ENCODE peak calls at places on chromosomes 16 and 17, in eight cellular contexts. X is uterus, R is HL-60, Q is colonic mucosa, Y is psoas muscle, J is ovary, B is left lung, L is heart left ventricle. W is an unnamed sample.
A peak's percentile ranks its signal among the peaks of the same experiment; 100 is the strongest.

GRCh38 chr16:85356157-85356556 is 243.9 kb upstream of the CIBAR2 start:
- DNase-seq in X (no peak), R (no peak), Q (no peak), Y (no peak), J (no peak), B (no peak), L (no peak), W (no peak)

GRCh38 chr17:57544834-57545463 is 200.2 kb downstream of the CCDC182 start:
- DNase-seq in X (no peak), R (no peak), Q (no peak), Y (no peak), J (no peak), B (no peak), L (no peak), W (no peak)

GRCh38 chr16:48408688-48409087 is 23.5 kb upstream of the SIAH1 start:
- DNase-seq in X (no peak), R (no peak), Q (peak; percentile 62), Y (no peak), J (no peak), B (no peak), L (peak; percentile 41), W (peak; percentile 69)

GRCh38 chr16:79997257-79997656 is 396.7 kb upstream of the MAF start:
- DNase-seq in X (no peak), R (no peak), Q (no peak), Y (no peak), J (no peak), B (no peak), L (no peak), W (no peak)

GRCh38 chr17:8018436-8018835 is 16.0 kb downstream of the GUCY2D start:
- DNase-seq in X (no peak), R (no peak), Q (no peak), Y (no peak), J (no peak), B (no peak), L (no peak), W (no peak)

GRCh38 chr16:58187657-58188430 is 10.1 kb downstream of the CSNK2A2 start:
- DNase-seq in X (no peak), R (no peak), Q (no peak), Y (peak; percentile 48), J (no peak), B (no peak), L (no peak), W (no peak)

GRCh38 chr17:81373536-81374160 is 21.6 kb upstream of the BAHCC1 start:
- DNase-seq in X (no peak), R (no peak), Q (no peak), Y (no peak), J (no peak), B (peak; percentile 75), L (no peak), W (no peak)

GRCh38 chr17:1683489-1683888 is 1.2 kb downstream of the PRPF8 start:
- DNase-seq in X (no peak), R (no peak), Q (no peak), Y (no peak), J (no peak), B (no peak), L (no peak), W (no peak)

GRCh38 chr16:85752511-85753420 is 1.9 kb upstream of the C16orf74 start:
- DNase-seq in X (peak; percentile 57), R (no peak), Q (no peak), Y (no peak), J (peak; percentile 46), B (no peak), L (no peak), W (peak; percentile 78)

GRCh38 chr17:44636562-44636961 is 19.7 kb upstream of the MEIOC start:
- DNase-seq in X (no peak), R (peak; percentile 38), Q (no peak), Y (no peak), J (no peak), B (no peak), L (no peak), W (no peak)

GRCh38 chr16:86885139-86885538 is 306.8 kb downstream of the FOXL1 start:
- DNase-seq in X (no peak), R (no peak), Q (no peak), Y (no peak), J (no peak), B (no peak), L (no peak), W (no peak)

GRCh38 chr17:327296-327695 is 25.3 kb downstream of the RPH3AL start:
- DNase-seq in X (no peak), R (no peak), Q (no peak), Y (no peak), J (peak; percentile 24), B (peak; percentile 68), L (no peak), W (peak; percentile 48)

GRCh38 chr17:29625037-29625750 is 2.5 kb upstream of the CORO6 start:
- DNase-seq in X (no peak), R (no peak), Q (no peak), Y (peak; percentile 46), J (no peak), B (no peak), L (no peak), W (peak; percentile 41)
- TF ChIP-seq CTCF in X (no peak), R (no peak), Q (no peak), Y (no peak), J (no peak), B (no peak), L (no peak), W (no peak)

DNA sequence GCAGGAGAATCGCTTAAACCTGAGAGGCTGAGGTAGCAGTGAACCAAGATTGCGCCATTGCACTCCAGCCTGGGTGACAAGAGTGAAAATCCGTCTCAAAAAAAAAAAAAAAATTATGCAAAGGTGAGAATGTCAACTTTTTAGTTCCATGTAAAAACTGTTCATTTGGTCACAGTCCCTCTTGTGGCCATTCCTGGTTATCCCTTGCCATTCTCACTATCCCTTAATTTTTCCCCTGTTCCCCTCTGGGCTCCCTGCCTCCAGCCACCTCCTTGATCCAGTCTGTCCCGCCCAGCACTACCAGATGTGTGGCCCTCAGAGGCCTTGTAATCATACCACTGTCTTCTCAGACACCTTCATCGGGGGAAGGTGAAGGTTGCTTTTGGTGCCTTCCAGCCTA is 23.4 kb downstream of the DCAF7 start:
- DNase-seq in X (no peak), R (no peak), Q (no peak), Y (no peak), J (no peak), B (no peak), L (no peak), W (no peak)
- H3K4me3 ChIP-seq in X (no peak overlapping the region), R (no peak overlapping the region), Q (no peak overlapping the region), Y (no peak overlapping the region), J (no peak overlapping the region), B (no peak overlapping the region), L (no peak overlapping the region), W (no peak overlapping the region)

GRCh38 chr16:10919003-10919351 is 23.3 kb downstream of the DEXI start:
- DNase-seq in X (no peak), R (no peak), Q (no peak), Y (no peak), J (no peak), B (no peak), L (no peak), W (no peak)
- TF ChIP-seq CTCF in X (no peak), R (no peak), Q (no peak), Y (no peak), J (no peak), B (peak; percentile 32), L (peak; percentile 3), W (peak; percentile 25)

GRCh38 chr17:16442594-16443389 is 27.4 kb downstream of the TRPV2 start:
- DNase-seq in X (no peak), R (no peak), Q (no peak), Y (no peak), J (no peak), B (no peak), L (no peak), W (no peak)
- H3K4me3 ChIP-seq in X (no peak overlapping the region), R (no peak overlapping the region), Q (no peak overlapping the region), Y (no peak overlapping the region), J (no peak overlapping the region), B (peak overlapping the region; percentile 98), L (no peak overlapping the region), W (no peak overlapping the region)

W was measured in sigmoid colon.